ENCODE peak calls at places on chromosome 22, in eight cellular contexts. One of them, this sample, is unnamed.

GRCh38 chr22:46737976-46738641 is at the start of gene CERK:
- DNase-seq in H9: peak; percentile 61
- DNase-seq in activated gamma-delta T cell treated with anti-CD3 and anti-CD28 coated beads, Interleukin-2, amount 50 U/mL, for 16 hours: no peak
- DNase-seq in ELR: peak; percentile 73
- DNase-seq in NCI-H2081: peak; percentile 54
- DNase-seq in endothelial cell: peak; percentile 56
- DNase-seq in A549: peak; percentile 31
- DNase-seq in stimulated activated CD4-positive, alpha-beta T cell treated with anti-CD3 and anti-CD28 coated beads, Interleukin-1b, Interleukin-23, amount 100 ng/mL, for 1 hour: no peak
- DNase-seq in this sample: peak; percentile 97

GRCh38 chr22:19605508-19606331 is 81.5 kb upstream of the CLDN5 start:
- DNase-seq in H9: no peak
- DNase-seq in activated gamma-delta T cell treated with anti-CD3 and anti-CD28 coated beads, Interleukin-2, amount 50 U/mL, for 16 hours: no peak
- DNase-seq in ELR: no peak
- DNase-seq in NCI-H2081: no peak
- DNase-seq in endothelial cell: no peak
- DNase-seq in A549: no peak
- DNase-seq in stimulated activated CD4-positive, alpha-beta T cell treated with anti-CD3 and anti-CD28 coated beads, Interleukin-1b, Interleukin-23, amount 100 ng/mL, for 1 hour: no peak
- DNase-seq in this sample: no peak

GRCh38 chr22:46054091-46054877 is 77.3 kb upstream of the WNT7B start:
- DNase-seq in H9: no peak
- DNase-seq in activated gamma-delta T cell treated with anti-CD3 and anti-CD28 coated beads, Interleukin-2, amount 50 U/mL, for 16 hours: no peak
- DNase-seq in ELR: peak; percentile 79
- DNase-seq in NCI-H2081: peak; percentile 77
- DNase-seq in endothelial cell: no peak
- DNase-seq in A549: no peak
- DNase-seq in stimulated activated CD4-positive, alpha-beta T cell treated with anti-CD3 and anti-CD28 coated beads, Interleukin-1b, Interleukin-23, amount 100 ng/mL, for 1 hour: no peak
- DNase-seq in this sample: peak; percentile 96

GRCh38 chr22:50342651-50343540 is at the start of gene PPP6R2:
- DNase-seq in H9: peak; percentile 78
- DNase-seq in activated gamma-delta T cell treated with anti-CD3 and anti-CD28 coated beads, Interleukin-2, amount 50 U/mL, for 16 hours: peak; percentile 82
- DNase-seq in ELR: peak; percentile 78
- DNase-seq in NCI-H2081: peak; percentile 57
- DNase-seq in endothelial cell: peak; percentile 89
- DNase-seq in A549: peak; percentile 68
- DNase-seq in stimulated activated CD4-positive, alpha-beta T cell treated with anti-CD3 and anti-CD28 coated beads, Interleukin-1b, Interleukin-23, amount 100 ng/mL, for 1 hour: peak; percentile 90
- DNase-seq in this sample: peak; percentile 97

GRCh38 chr22:50469377-50470305 is 5.2 kb downstream of the SBF1 start:
- DNase-seq in H9: peak; percentile 84
- DNase-seq in activated gamma-delta T cell treated with anti-CD3 and anti-CD28 coated beads, Interleukin-2, amount 50 U/mL, for 16 hours: peak; percentile 99
- DNase-seq in ELR: peak; percentile 72
- DNase-seq in NCI-H2081: peak; percentile 59
- DNase-seq in endothelial cell: no peak
- DNase-seq in A549: no peak
- DNase-seq in stimulated activated CD4-positive, alpha-beta T cell treated with anti-CD3 and anti-CD28 coated beads, Interleukin-1b, Interleukin-23, amount 100 ng/mL, for 1 hour: peak; percentile 75
- DNase-seq in this sample: peak; percentile 93

GRCh38 chr22:34804588-34804987 is 261.4 kb upstream of the ISX start:
- DNase-seq in H9: peak; percentile 46
- DNase-seq in activated gamma-delta T cell treated with anti-CD3 and anti-CD28 coated beads, Interleukin-2, amount 50 U/mL, for 16 hours: no peak
- DNase-seq in ELR: no peak
- DNase-seq in NCI-H2081: no peak
- DNase-seq in endothelial cell: no peak
- DNase-seq in A549: no peak
- DNase-seq in stimulated activated CD4-positive, alpha-beta T cell treated with anti-CD3 and anti-CD28 coated beads, Interleukin-1b, Interleukin-23, amount 100 ng/mL, for 1 hour: no peak
- DNase-seq in this sample: no peak

GRCh38 chr22:46959369-46959768 is 196.9 kb downstream of the TBC1D22A start:
- DNase-seq in H9: no peak
- DNase-seq in activated gamma-delta T cell treated with anti-CD3 and anti-CD28 coated beads, Interleukin-2, amount 50 U/mL, for 16 hours: no peak
- DNase-seq in ELR: no peak
- DNase-seq in NCI-H2081: no peak
- DNase-seq in endothelial cell: no peak
- DNase-seq in A549: no peak
- DNase-seq in stimulated activated CD4-positive, alpha-beta T cell treated with anti-CD3 and anti-CD28 coated beads, Interleukin-1b, Interleukin-23, amount 100 ng/mL, for 1 hour: no peak
- DNase-seq in this sample: peak; percentile 81

GRCh38 chr22:19568337-19569311 is 44.4 kb upstream of the CLDN5 start:
- DNase-seq in H9: no peak
- DNase-seq in activated gamma-delta T cell treated with anti-CD3 and anti-CD28 coated beads, Interleukin-2, amount 50 U/mL, for 16 hours: no peak
- DNase-seq in ELR: peak; percentile 93
- DNase-seq in NCI-H2081: peak; percentile 12
- DNase-seq in endothelial cell: no peak
- DNase-seq in A549: peak; percentile 40
- DNase-seq in stimulated activated CD4-positive, alpha-beta T cell treated with anti-CD3 and anti-CD28 coated beads, Interleukin-1b, Interleukin-23, amount 100 ng/mL, for 1 hour: no peak
- DNase-seq in this sample: peak; percentile 88